ENCODE peak calls at places on chromosomes 5 and 9, in eight cellular contexts. B, Y, C, E, Z, P, T and H are unnamed samples. For H3K36me3, the result is how much of the 10 kb centered on the place peaks cover.

GRCh38 chr9:114551750-114552685 is 35.6 kb upstream of the ATP6V1G1 start:
- DNase-seq in B (peak), Y (peak), C (peak), E (no peak), Z (no peak), P (peak), T (peak), H (peak)

GRCh38 chr5:108437425-108437824 is 55.5 kb upstream of the FBXL17 start:
- DNase-seq in B (no peak), Y (no peak), C (no peak), E (no peak), Z (no peak), P (peak), T (no peak), H (no peak)

GRCh38 chr5:61450170-61450815 is 118.2 kb downstream of the ZSWIM6 start:
- DNase-seq in B (peak), Y (peak), C (no peak), E (no peak), Z (no peak), P (no peak), T (no peak), H (peak)

GRCh38 chr9:95623614-95624013 is 106.8 kb upstream of the PTCH1 start:
- DNase-seq in B (no peak), Y (no peak), C (no peak), E (no peak), Z (no peak), P (no peak), T (no peak), H (no peak)

GRCh38 chr5:143402464-143403356 is 776 bp downstream of the NR3C1 start:
- DNase-seq in B (peak), Y (peak), C (peak), E (peak), Z (peak), P (peak), T (peak), H (peak)

GRCh38 chr9:16510506-16510905 is 360.0 kb downstream of the BNC2 start:
- DNase-seq in B (no peak), Y (no peak), C (no peak), E (no peak), Z (no peak), P (no peak), T (no peak), H (no peak)

GRCh38 chr5:175742290-175742994 is 84.6 kb downstream of the HRH2 start:
- DNase-seq in B (no peak), Y (no peak), C (no peak), E (no peak), Z (no peak), P (no peak), T (no peak), H (no peak)

GRCh38 chr9:132157347-132158116 is 4.3 kb upstream of the NTNG2 start:
- DNase-seq in B (no peak), Y (no peak), C (no peak), E (no peak), Z (no peak), P (no peak), T (no peak), H (no peak)

GRCh38 chr9:98045234-98046160 is 11.0 kb upstream of the NANS start:
- DNase-seq in B (no peak), Y (no peak), C (no peak), E (no peak), Z (peak), P (no peak), T (no peak), H (no peak)

GRCh38 chr5:155270737-155271136 is 257.2 kb downstream of the KIF4B start:
- DNase-seq in B (peak), Y (no peak), C (no peak), E (no peak), Z (no peak), P (no peak), T (no peak), H (no peak)

GRCh38 chr9:4614627-4615026 is 47.5 kb upstream of the PLPP6 start:
- DNase-seq in B (no peak), Y (no peak), C (no peak), E (no peak), Z (no peak), P (no peak), T (no peak), H (no peak)

GRCh38 chr9:107274953-107275422 is 8.1 kb upstream of the RAD23B start:
- DNase-seq in B (no peak), Y (peak), C (no peak), E (no peak), Z (no peak), P (no peak), T (no peak), H (no peak)

GRCh38 chr5:179485845-179486575 is 64.3 kb upstream of the RUFY1 start:
- DNase-seq in B (no peak), Y (no peak), C (no peak), E (no peak), Z (no peak), P (no peak), T (no peak), H (no peak)

GRCh38 chr5:73447234-73448071 is 1.1 kb downstream of the FOXD1 start:
- DNase-seq in B (peak), Y (no peak), C (peak), E (peak), Z (no peak), P (peak), T (no peak), H (peak)

GRCh38 chr9:84322830-84323229 is 17.7 kb downstream of the SLC28A3 start:
- DNase-seq in B (no peak), Y (no peak), C (no peak), E (no peak), Z (no peak), P (no peak), T (no peak), H (no peak)

GRCh38 chr9:34372598-34373011 is 4.1 kb downstream of the MYORG start:
- DNase-seq in B (peak), Y (no peak), C (no peak), E (no peak), Z (no peak), P (peak), T (peak), H (no peak)

GRCh38 chr9:93124793-93125192 is 9.3 kb downstream of the NINJ1 start:
- DNase-seq in B (no peak), Y (no peak), C (no peak), E (peak), Z (no peak), P (peak), T (no peak), H (no peak)

GRCh38 chr5:96566775-96567174 is 95.4 kb upstream of the CAST start:
- DNase-seq in B (no peak), Y (no peak), C (no peak), E (no peak), Z (no peak), P (no peak), T (no peak), H (no peak)

GRCh38 chr9:92392690-92393089 is 11.7 kb downstream of the OGN start:
- DNase-seq in B (no peak), Y (no peak), C (no peak), E (no peak), Z (no peak), P (no peak), T (no peak), H (no peak)

GRCh38 chr5:160926428-160926827 is 74.4 kb upstream of the ATP10B start:
- DNase-seq in B (no peak), Y (no peak), C (no peak), E (no peak), Z (no peak), P (no peak), T (no peak), H (peak)

GRCh38 chr5:120843390-120843980 is 379.4 kb downstream of the PRR16 start:
- DNase-seq in B (peak), Y (no peak), C (no peak), E (no peak), Z (no peak), P (peak), T (no peak), H (no peak)

GRCh38 chr9:76658510-76659231 is 105.6 kb upstream of the PCA3 start:
- DNase-seq in B (peak), Y (no peak), C (no peak), E (peak), Z (peak), P (peak), T (no peak), H (no peak)

GRCh38 chr5:81971086-81971693 is 633 bp upstream of the ATG10 start:
- DNase-seq in B (no peak), Y (peak), C (no peak), E (peak), Z (peak), P (no peak), T (no peak), H (peak)

GRCh38 chr5:170211575-170212334 is 21.0 kb upstream of the C5orf58 start:
- DNase-seq in B (no peak), Y (no peak), C (no peak), E (no peak), Z (no peak), P (no peak), T (no peak), H (no peak)

GRCh38 chr5:124631874-124632550 is 114.4 kb downstream of the ZNF608 start:
- DNase-seq in B (peak), Y (no peak), C (no peak), E (peak), Z (no peak), P (no peak), T (no peak), H (no peak)

GRCh38 chr9:128495804-128496417 is 8.6 kb upstream of the GLE1 start:
- DNase-seq in B (peak), Y (no peak), C (no peak), E (peak), Z (no peak), P (peak), T (no peak), H (no peak)

GRCh38 chr9:31908891-31909480 is 475.5 kb upstream of the ACO1 start:
- DNase-seq in B (no peak), Y (no peak), C (no peak), E (no peak), Z (peak), P (no peak), T (no peak), H (no peak)

GRCh38 chr9:78009156-78009555 is 22.5 kb downstream of the GNAQ start:
- DNase-seq in B (no peak), Y (no peak), C (no peak), E (no peak), Z (no peak), P (no peak), T (no peak), H (no peak)

GRCh38 chr5:9543266-9543925 is 2.5 kb downstream of the SEMA5A start:
- DNase-seq in B (no peak), Y (no peak), C (no peak), E (no peak), Z (no peak), P (no peak), T (no peak), H (no peak)

GRCh38 chr9:35864695-35865255 is 5.4 kb downstream of the OR13J1 start:
- DNase-seq in B (no peak), Y (no peak), C (no peak), E (no peak), Z (no peak), P (no peak), T (no peak), H (no peak)

GRCh38 chr5:59039296-59040006 is 456.6 kb downstream of the RAB3C start:
- DNase-seq in B (peak), Y (peak), C (peak), E (peak), Z (peak), P (peak), T (peak), H (peak)

GRCh38 chr5:177366528-177367322 is 9.0 kb downstream of the RGS14 start:
- DNase-seq in B (peak), Y (peak), C (peak), E (peak), Z (no peak), P (peak), T (peak), H (peak)
- H3K36me3 ChIP-seq in B (under half), Y (under half), C (under half), E (under half), Z (under half), P (under half), T (under half), H (under half)

GRCh38 chr5:72151646-72152045 is 44.4 kb downstream of the MAP1B start:
- DNase-seq in B (no peak), Y (no peak), C (no peak), E (no peak), Z (no peak), P (no peak), T (no peak), H (no peak)

GRCh38 chr5:72156921-72157320 is 49.6 kb downstream of the MAP1B start:
- DNase-seq in B (no peak), Y (no peak), C (no peak), E (no peak), Z (no peak), P (no peak), T (no peak), H (no peak)

GRCh38 chr5:72152506-72152905 is 45.2 kb downstream of the MAP1B start:
- DNase-seq in B (no peak), Y (no peak), C (no peak), E (no peak), Z (no peak), P (no peak), T (no peak), H (no peak)

GRCh38 chr5:72153551-72153950 is 46.3 kb downstream of the MAP1B start:
- DNase-seq in B (no peak), Y (no peak), C (no peak), E (no peak), Z (no peak), P (no peak), T (no peak), H (no peak)

GRCh38 chr5:72154076-72154756 is 46.9 kb downstream of the MAP1B start:
- DNase-seq in B (no peak), Y (no peak), C (no peak), E (no peak), Z (no peak), P (no peak), T (no peak), H (no peak)
- H3K36me3 ChIP-seq in B (under half), Y (under half), C (under half), E (under half), Z (under half), P (half or more), T (under half), H (under half)

GRCh38 chr9:134747951-134748489 is 106.4 kb downstream of the COL5A1 start:
- DNase-seq in B (no peak), Y (no peak), C (no peak), E (no peak), Z (no peak), P (no peak), T (no peak), H (no peak)
- H3K36me3 ChIP-seq in B (under half), Y (under half), C (under half), E (under half), Z (under half), P (under half), T (under half), H (under half)

GRCh38 chr5:150045512-150045911 is 40.8 kb downstream of the CSF1R start:
- DNase-seq in B (peak), Y (no peak), C (no peak), E (no peak), Z (no peak), P (peak), T (no peak), H (no peak)

GRCh38 chr5:150043657-150044333 is 42.6 kb downstream of the CSF1R start:
- DNase-seq in B (no peak), Y (no peak), C (no peak), E (no peak), Z (no peak), P (no peak), T (no peak), H (peak)

GRCh38 chr5:150044334-150044681 is 42.0 kb downstream of the CSF1R start:
- DNase-seq in B (no peak), Y (no peak), C (no peak), E (no peak), Z (no peak), P (no peak), T (no peak), H (no peak)

GRCh38 chr5:150044712-150045111 is 41.6 kb downstream of the CSF1R start:
- DNase-seq in B (no peak), Y (no peak), C (no peak), E (no peak), Z (no peak), P (no peak), T (no peak), H (no peak)

DNA sequence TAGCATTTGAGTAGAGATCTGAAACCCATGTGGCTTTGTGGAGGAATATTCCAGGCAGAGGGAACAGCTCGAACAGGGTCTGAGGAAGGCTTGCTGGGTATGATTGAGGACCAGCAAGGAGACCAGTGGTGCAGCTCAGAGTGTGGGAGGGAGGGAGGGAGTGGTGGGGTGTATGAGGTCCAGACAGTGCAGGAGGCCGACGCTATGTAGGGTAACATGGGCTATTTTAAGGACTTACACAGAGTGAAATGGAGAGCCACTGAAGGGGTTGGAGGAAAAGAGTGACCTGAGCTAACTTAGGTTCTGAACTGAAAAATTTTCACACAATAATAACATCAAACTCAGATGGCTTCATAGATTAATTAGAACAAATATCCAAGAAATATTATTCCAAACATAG is 41.9 kb downstream of the HMGXB3 start:
- DNase-seq in B (no peak), Y (no peak), C (no peak), E (no peak), Z (no peak), P (no peak), T (no peak), H (no peak)
- H3K36me3 ChIP-seq in B (under half), Y (under half), C (under half), E (under half), Z (under half), P (half or more), T (half or more), H (under half)

GRCh38 chr9:36893148-36893547 is 140.9 kb downstream of the PAX5 start:
- DNase-seq in B (no peak), Y (no peak), C (no peak), E (no peak), Z (no peak), P (peak), T (no peak), H (no peak)

GRCh38 chr9:36893911-36894310 is 140.2 kb downstream of the PAX5 start:
- DNase-seq in B (no peak), Y (no peak), C (no peak), E (no peak), Z (no peak), P (peak), T (no peak), H (no peak)

GRCh38 chr9:36888551-36888950 is 145.5 kb downstream of the PAX5 start:
- DNase-seq in B (no peak), Y (no peak), C (no peak), E (no peak), Z (no peak), P (no peak), T (no peak), H (no peak)

GRCh38 chr9:36892279-36892678 is 141.8 kb downstream of the PAX5 start:
- DNase-seq in B (peak), Y (no peak), C (no peak), E (no peak), Z (no peak), P (peak), T (no peak), H (no peak)

GRCh38 chr9:36891341-36891811 is 142.7 kb downstream of the PAX5 start:
- DNase-seq in B (peak), Y (no peak), C (no peak), E (no peak), Z (no peak), P (no peak), T (no peak), H (no peak)
- H3K36me3 ChIP-seq in B (under half), Y (under half), C (under half), E (under half), Z (under half), P (under half), T (under half), H (under half)

GRCh38 chr9:120541921-120542320 is 38.0 kb downstream of the CDK5RAP2 start:
- DNase-seq in B (no peak), Y (no peak), C (no peak), E (no peak), Z (no peak), P (no peak), T (no peak), H (no peak)
- H3K36me3 ChIP-seq in B (under half), Y (under half), C (under half), E (under half), Z (under half), P (half or more), T (under half), H (under half)